ENCODE peak calls at places on chromosome 3, in six cellular contexts. J is psoas muscle, B is H1, W is PC-3, C is Peyer's patch, M is ovary. V is an unnamed sample.

GRCh38 chr3:147616998-147617619 is 207.9 kb downstream of the ZIC1 start:
- DNase-seq in J (no peak), B (no peak), W (peak; percentile 48), C (no peak), M (no peak), V (no peak)

GRCh38 chr3:70138606-70139005 is 139.1 kb downstream of the SAMMSON start:
- DNase-seq in J (no peak), B (no peak), W (peak; percentile 66), C (no peak), M (no peak), V (no peak)

GRCh38 chr3:134460965-134461364 is 24.8 kb downstream of the ANAPC13 start:
- DNase-seq in J (no peak), B (no peak), W (peak; percentile 21), C (no peak), M (no peak), V (no peak)

GRCh38 chr3:101104334-101104733 is 111.1 kb upstream of the ABI3BP start:
- DNase-seq in J (no peak), B (no peak), W (no peak), C (no peak), M (no peak), V (no peak)

GRCh38 chr3:36784012-36784763 is 19.8 kb upstream of the DCLK3 start:
- DNase-seq in J (no peak), B (no peak), W (no peak), C (no peak), M (no peak), V (no peak)

GRCh38 chr3:127707777-127708438 is 35.2 kb downstream of the ABTB1 start:
- DNase-seq in J (no peak), B (no peak), W (no peak), C (no peak), M (no peak), V (no peak)

GRCh38 chr3:78741066-78741645 is 1026.6 kb downstream of the ROBO1 start:
- DNase-seq in J (no peak), B (no peak), W (peak; percentile 62), C (no peak), M (no peak), V (no peak)

GRCh38 chr3:128458746-128459450 is 7.8 kb downstream of the DNAJB8 start:
- DNase-seq in J (no peak), B (no peak), W (no peak), C (no peak), M (no peak), V (no peak)

GRCh38 chr3:190764231-190764630 is 98.3 kb downstream of the GMNC start:
- DNase-seq in J (no peak), B (no peak), W (no peak), C (no peak), M (no peak), V (no peak)

DNA sequence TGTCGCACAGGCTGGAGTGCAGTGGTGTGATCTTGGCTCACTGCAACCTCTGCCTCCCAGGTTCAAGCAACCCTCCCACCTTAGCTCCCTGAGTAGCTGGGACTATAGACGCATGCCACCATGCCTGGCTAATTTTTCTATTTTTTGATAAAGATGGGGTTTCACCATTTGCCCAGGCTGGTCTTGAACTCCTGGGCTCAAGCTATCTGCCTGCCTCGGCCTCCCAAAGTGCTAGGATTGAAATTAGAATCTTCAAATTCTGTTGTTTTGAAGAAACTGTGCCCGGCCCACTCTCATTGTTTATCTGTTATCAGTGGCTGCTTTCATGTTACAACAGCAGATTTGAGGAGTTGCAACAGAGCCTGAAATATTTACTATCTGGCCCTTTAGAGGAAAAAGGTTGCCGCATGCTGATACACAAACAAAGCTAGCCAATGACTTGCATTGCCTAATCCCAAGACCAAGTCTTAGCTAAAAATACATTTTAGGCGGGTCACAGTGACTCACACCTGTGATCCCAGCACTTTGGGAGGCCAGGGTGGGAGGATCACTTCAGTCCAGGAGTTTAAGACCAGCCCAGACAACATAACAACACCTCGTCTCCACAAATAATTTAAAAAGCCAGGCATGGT is 43.2 kb upstream of the PPP4R2 start:
- DNase-seq in J (no peak), B (no peak), W (peak; percentile 29), C (no peak), M (peak; percentile 64), V (no peak)
- H3K27ac ChIP-seq in J (no peak overlapping the region), B (no peak overlapping the region), W (no peak overlapping the region), C (no peak overlapping the region), M (no peak overlapping the region), V (peak overlapping the region; percentile 81)

GRCh38 chr3:62373215-62373614 is at the start of gene FEZF2:
- DNase-seq in J (no peak), B (peak; percentile 77), W (no peak), C (no peak), M (no peak), V (no peak)
- H3K27ac ChIP-seq in J (no peak within 1 kb of the TSS), B (no peak within 1 kb of the TSS), W (no peak within 1 kb of the TSS), C (no peak within 1 kb of the TSS), M (no peak within 1 kb of the TSS), V (no peak within 1 kb of the TSS)

GRCh38 chr3:12155264-12155663 is 3.4 kb downstream of the TIMP4 start:
- DNase-seq in J (no peak), B (no peak), W (no peak), C (no peak), M (no peak), V (no peak)
- H3K27ac ChIP-seq in J (peak overlapping the region; percentile 51), B (no peak overlapping the region), W (peak overlapping the region; percentile 17), C (no peak overlapping the region), M (no peak overlapping the region), V (no peak overlapping the region)

GRCh38 chr3:57797701-57798487 is 41.8 kb downstream of the SLMAP start:
- DNase-seq in J (no peak), B (no peak), W (no peak), C (no peak), M (no peak), V (no peak)
- H3K27ac ChIP-seq in J (no peak overlapping the region), B (no peak overlapping the region), W (no peak overlapping the region), C (no peak overlapping the region), M (no peak overlapping the region), V (no peak overlapping the region)

GRCh38 chr3:31114929-31115283 is 220.4 kb upstream of the GADL1 start:
- DNase-seq in J (no peak), B (no peak), W (no peak), C (no peak), M (no peak), V (no peak)
- H3K27ac ChIP-seq in J (no peak overlapping the region), B (no peak overlapping the region), W (no peak overlapping the region), C (no peak overlapping the region), M (no peak overlapping the region), V (no peak overlapping the region)

DNA sequence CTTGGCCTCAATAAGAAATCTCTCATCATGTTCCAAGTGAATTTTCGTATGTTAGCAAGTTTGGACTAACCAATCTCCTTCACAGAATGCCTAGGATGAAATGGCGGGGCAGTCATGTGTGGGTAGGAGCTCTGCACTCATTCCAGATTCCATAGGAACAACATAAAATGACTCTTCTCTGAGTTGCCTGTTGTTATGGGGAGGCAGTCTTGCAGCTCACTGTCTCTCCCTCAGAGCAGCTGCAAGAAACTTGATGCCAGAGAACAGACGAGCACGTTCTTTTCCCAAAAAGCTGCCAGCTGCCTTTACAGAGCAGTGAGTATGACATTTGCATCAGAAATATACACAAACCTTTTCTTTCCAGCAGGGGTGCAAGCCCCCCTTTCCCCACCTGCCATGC is 34.1 kb downstream of the SPATA12 start:
- DNase-seq in J (no peak), B (no peak), W (no peak), C (no peak), M (no peak), V (no peak)
- H3K27ac ChIP-seq in J (no peak overlapping the region), B (no peak overlapping the region), W (no peak overlapping the region), C (no peak overlapping the region), M (no peak overlapping the region), V (no peak overlapping the region)

GRCh38 chr3:64084640-64085039 is 61.3 kb upstream of the PSMD6 start:
- DNase-seq in J (no peak), B (no peak), W (peak; percentile 84), C (no peak), M (no peak), V (no peak)
- H3K27ac ChIP-seq in J (no peak overlapping the region), B (no peak overlapping the region), W (peak overlapping the region; percentile 86), C (no peak overlapping the region), M (no peak overlapping the region), V (no peak overlapping the region)

DNA sequence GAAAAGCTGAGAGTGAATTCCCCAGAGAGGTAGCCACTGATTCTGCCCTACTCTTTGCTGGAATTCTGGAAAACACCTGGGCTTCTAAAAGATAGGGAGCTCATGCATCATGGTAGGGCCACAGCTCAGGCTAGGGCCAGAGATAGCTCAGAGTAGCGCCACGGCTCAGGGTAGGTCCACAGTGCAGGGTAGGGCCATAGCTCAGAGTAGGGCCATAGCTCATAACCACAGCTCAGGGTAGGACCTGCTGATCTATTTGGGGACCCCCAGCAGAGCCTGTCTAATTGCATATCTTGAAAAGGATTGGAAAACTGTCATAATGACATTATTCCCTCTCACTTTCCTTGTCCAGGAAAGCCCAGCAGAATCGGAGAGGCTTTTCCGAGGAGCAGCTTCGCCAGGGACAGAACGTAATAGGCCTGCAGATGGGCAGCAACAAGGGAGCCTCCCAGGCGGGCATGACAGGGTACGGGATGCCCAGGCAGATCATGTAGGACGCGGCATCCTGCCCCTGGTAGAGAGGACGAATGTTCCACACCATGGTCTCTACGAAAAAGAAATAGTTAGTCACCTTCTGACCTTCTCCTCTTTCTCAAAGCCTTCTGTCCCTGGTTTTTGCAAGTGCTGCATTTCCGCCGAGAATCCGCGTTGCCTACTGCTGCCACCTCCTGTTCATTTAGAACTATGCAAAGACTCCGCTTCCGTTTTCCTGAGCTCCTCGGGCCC is 14.5 kb downstream of the TAGLN3 start:
- DNase-seq in J (peak; percentile 79), B (peak; percentile 67), W (peak; percentile 86), C (peak; percentile 55), M (peak; percentile 61), V (no peak)
- H3K27ac ChIP-seq in J (no peak overlapping the region), B (no peak overlapping the region), W (no peak overlapping the region), C (no peak overlapping the region), M (no peak overlapping the region), V (no peak overlapping the region)

DNA sequence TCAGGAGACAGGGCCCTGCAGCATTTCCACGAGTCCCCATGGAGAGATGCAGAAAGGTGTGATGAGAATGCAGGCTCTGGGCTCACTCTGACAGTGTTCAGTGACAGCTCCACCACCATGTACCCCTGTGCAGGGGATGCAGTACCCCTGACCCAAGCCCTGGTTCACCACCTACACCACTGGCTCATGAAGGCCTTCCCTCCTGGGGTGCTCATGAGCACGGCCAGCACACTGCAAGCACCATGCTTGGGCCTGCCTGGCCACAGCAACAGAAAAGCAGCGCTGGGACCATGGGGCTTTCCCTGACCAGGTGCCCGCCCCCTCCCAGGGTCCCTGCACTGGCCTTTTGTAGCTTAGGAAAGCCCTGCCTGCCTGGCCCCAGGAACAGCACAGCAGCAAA is 6.2 kb downstream of the CXCR6 start:
- DNase-seq in J (no peak), B (no peak), W (no peak), C (no peak), M (no peak), V (no peak)
- H3K27ac ChIP-seq in J (peak overlapping the region; percentile 53), B (no peak overlapping the region), W (no peak overlapping the region), C (peak overlapping the region; percentile 53), M (no peak overlapping the region), V (no peak overlapping the region)

V was measured in substantia nigra.